ENCODE peak calls at places on chromosomes 12 and 14, in five cellular contexts. U is A549, I is SK-N-SH, V is GM23338, E is Panc1. P is an unnamed sample.

GRCh38 chr14:95652690-95653089 is 33.5 kb upstream of the TCL1B start:
- DNase-seq in U (no peak), I (no peak), V (no peak), E (no peak), P (no peak)

GRCh38 chr12:111413442-111414086 is 7.8 kb downstream of the SH2B3 start:
- DNase-seq in U (no peak), I (no peak), V (no peak), E (no peak), P (no peak)

GRCh38 chr14:87955501-87955900 is 37.5 kb downstream of the GALC start:
- DNase-seq in U (no peak), I (no peak), V (no peak), E (no peak), P (no peak)

GRCh38 chr14:77087631-77088030 is 10.4 kb upstream of the CIPC start:
- DNase-seq in U (no peak), I (no peak), V (no peak), E (no peak), P (no peak)

GRCh38 chr12:111444314-111444705 is 38.6 kb downstream of the SH2B3 start:
- DNase-seq in U (no peak), I (no peak), V (no peak), E (no peak), P (no peak)

GRCh38 chr12:30358113-30358512 is 337.6 kb downstream of the IPO8 start:
- DNase-seq in U (no peak), I (no peak), V (no peak), E (no peak), P (no peak)

GRCh38 chr12:4118017-4118510 is 155.5 kb upstream of the CCND2 start:
- DNase-seq in U (no peak), I (no peak), V (no peak), E (no peak), P (no peak)

GRCh38 chr14:65256714-65257113 is 154.4 kb upstream of the MAX start:
- DNase-seq in U (no peak), I (no peak), V (no peak), E (no peak), P (no peak)

GRCh38 chr12:26429070-26429691 is 233.8 kb downstream of the SSPN start:
- DNase-seq in U (no peak), I (no peak), V (no peak), E (no peak), P (no peak)

GRCh38 chr12:31325524-31325875 is 450 bp downstream of the SINHCAF start:
- DNase-seq in U (no peak), I (no peak), V (no peak), E (no peak), P (no peak)

GRCh38 chr12:569803-570236 is 93.4 kb downstream of the NINJ2 start:
- DNase-seq in U (peak; percentile 95), I (peak; percentile 98), V (peak; percentile 94), E (peak; percentile 18), P (peak; percentile 59)

DNA sequence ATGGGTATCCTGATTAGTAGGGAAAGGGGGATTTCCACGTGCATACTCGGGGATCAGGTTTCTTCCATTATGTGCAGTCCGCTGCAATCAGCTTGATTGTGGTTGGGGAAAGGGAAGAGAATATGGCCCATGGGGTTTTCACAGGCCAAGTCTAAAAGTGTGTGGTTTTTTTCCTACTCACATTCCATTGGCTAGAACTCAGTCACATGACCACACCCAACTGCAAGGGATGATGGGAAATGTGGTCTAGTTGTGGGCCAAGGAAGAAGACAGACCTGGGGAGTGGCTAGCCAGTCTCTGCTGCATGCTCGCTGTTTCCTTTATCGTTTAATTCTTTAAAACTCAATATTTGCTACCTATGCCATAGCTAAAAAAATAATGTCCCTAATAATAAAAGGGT is 105.0 kb downstream of the PRIMA1 start:
- DNase-seq in U (no peak), I (peak; percentile 33), V (peak; percentile 79), E (no peak), P (peak; percentile 48)
- TF ChIP-seq REST in U (no peak), I (no peak), V (no peak), E (no peak), P (no peak)

DNA sequence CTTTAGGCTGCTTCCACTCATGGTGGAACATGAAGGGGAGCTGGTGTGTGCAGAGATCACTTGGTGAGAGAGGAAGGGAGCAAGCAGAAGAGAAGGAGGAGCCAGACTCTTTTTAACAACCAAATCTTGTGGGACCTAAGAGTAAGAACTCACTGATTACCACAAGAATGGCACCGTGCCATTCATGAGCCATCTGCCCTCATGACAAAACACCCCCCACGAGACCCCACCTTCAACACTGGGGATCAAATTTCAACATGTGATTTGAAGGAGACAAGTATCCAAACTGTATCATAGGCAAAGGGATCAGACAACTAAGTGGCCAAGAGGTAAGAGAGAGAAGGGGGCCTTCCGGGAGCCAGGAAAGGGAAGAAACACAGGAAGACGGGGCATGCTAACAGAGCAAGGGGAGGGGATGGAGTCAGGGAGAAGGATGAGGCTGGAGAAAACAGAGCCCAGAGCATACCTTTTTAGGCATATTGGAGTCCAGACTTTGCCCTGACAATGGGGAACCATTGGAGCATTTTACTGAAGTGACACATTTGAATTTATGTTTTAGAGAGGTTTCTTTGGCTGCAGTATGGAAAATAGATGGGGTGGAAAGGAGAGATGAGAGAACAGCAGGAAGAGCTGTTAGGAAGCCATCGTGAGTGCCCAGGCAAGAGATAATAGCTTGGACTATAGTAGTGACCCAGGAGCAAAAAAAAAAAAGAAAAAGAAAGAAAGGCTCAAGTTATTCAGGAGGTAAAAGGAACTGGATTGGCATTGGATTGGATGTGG is 204.4 kb upstream of the NUDT4 start:
- DNase-seq in U (no peak), I (no peak), V (no peak), E (no peak), P (no peak)
- TF ChIP-seq REST in U (no peak), I (no peak), V (no peak), E (no peak), P (no peak)

GRCh38 chr12:70732287-70732686 is 95.1 kb upstream of the PTPRB start:
- DNase-seq in U (no peak), I (no peak), V (no peak), E (no peak), P (no peak)

GRCh38 chr12:70736775-70737174 is 99.5 kb upstream of the PTPRB start:
- DNase-seq in U (no peak), I (no peak), V (no peak), E (no peak), P (no peak)

GRCh38 chr12:70730675-70731180 is 93.5 kb upstream of the PTPRB start:
- DNase-seq in U (no peak), I (no peak), V (no peak), E (no peak), P (no peak)

DNA sequence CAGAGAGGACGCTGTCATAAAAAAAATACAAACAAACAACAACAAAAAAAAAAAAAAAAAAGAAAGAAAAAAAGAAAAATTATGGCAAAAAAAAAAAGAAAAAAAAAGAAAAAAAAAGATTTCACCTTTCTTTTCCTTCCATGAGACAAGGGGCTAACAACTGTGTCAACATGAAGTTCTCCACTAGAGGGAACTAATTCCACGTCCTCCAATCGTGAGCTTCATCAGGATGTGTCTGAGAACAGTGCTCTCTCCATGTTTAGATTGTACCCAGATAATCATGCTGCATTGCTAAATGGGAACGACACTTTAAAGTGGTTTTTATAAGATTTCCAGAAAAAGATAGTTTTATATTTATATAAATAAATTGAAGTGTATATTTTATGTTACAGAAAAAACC is 96.2 kb upstream of the PTPRB start:
- DNase-seq in U (peak; percentile 71), I (peak; percentile 69), V (peak; percentile 83), E (peak; percentile 45), P (peak; percentile 76)
- TF ChIP-seq REST in U (no peak), I (no peak), V (no peak), E (no peak), P (no peak)

GRCh38 chr12:114662512-114663177 is 21.3 kb downstream of the TBX3 start:
- DNase-seq in U (peak; percentile 76), I (peak; percentile 73), V (peak; percentile 85), E (peak; percentile 64), P (peak; percentile 57)
- TF ChIP-seq REST in U (no peak), I (peak; percentile 35), V (no peak), E (no peak), P (no peak)

DNA sequence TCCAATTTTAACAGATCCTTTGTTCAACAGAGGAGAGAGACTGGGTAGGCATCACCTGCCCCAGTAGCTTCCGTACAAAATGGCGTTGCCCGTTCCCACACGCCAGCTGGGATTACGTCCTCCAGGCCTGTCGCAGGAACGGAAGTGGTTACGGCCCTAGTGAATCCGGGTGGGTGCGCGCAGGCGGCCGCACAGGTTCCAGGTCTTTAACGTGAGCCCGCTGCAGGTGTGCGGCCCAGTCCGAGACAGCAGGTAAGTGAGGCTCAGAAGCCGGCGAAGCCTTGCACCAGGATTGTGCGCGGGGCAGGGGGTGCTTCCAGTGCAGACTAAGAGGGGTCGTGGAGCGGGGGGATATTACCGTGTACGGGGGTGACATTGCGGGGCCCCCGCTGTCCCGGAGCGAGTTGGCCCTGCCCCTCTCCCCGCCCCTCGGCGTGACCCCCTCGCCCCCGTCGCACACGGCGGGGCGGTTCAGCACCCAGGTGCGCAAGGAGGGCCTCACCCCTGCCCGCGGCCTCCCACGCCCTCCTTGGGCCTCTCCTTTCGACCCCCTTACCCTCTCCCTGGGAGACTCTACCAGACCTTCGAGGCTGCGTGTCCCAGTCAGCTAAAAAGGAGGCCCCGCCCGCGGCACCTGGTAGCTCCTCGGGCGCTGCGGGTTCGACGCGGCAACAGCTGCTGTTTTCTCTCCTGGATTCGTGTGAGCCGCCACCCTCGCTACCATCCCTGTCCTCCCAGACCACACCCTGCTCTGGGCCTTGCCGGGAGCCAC is at the start of gene EXD2:
- DNase-seq in U (peak; percentile 97), I (peak; percentile 95), V (peak; percentile 97), E (peak; percentile 39), P (peak; percentile 91)
- TF ChIP-seq REST in U (no peak), I (no peak), V (no peak), E (no peak), P (no peak)

GRCh38 chr14:20781805-20782204 is 737 bp downstream of the RNASE6 start:
- DNase-seq in U (no peak), I (no peak), V (no peak), E (no peak), P (no peak)
- TF ChIP-seq REST in U (no peak), I (no peak), V (no peak), E (no peak), P (no peak)

DNA sequence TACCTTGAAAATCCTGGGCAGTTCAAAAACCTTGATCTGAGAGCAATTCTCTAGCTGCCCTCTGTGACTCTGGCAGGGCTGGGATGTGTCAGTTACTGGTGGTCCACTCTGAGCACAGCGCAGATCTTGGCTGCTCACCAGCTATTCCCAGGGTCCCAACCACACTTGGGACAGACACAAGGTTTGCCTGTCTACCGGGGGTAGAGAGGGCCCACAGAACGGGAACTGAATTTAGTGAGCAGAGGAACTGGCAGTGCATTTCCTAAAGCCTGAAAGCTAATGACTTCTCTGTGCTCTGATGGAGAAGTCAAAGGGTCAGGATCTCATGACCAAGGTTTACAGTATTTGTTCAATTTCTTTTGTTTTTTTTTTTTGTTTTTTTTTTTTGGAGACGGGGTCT is 2.6 kb downstream of the PDE6H start:
- DNase-seq in U (no peak), I (no peak), V (no peak), E (no peak), P (no peak)
- TF ChIP-seq REST in U (no peak), I (no peak), V (no peak), E (no peak), P (no peak)

GRCh38 chr14:72060917-72061316 is 128.7 kb downstream of the RGS6 start:
- DNase-seq in U (no peak), I (no peak), V (no peak), E (no peak), P (no peak)
- TF ChIP-seq REST in U (no peak), I (no peak), V (no peak), E (no peak), P (no peak)

P was measured in HCT116.